ENCODE peak calls at places on chromosomes 4 and X, in nine cellular contexts. A, V, X, Z, O, S, M, B and K are unnamed samples.

GRCh38 chr4:17280266-17280665 is 231.6 kb downstream of the QDPR start:
- DNase-seq in S (no peak), V (no peak), X (no peak), Z (no peak), A (no peak), B (no peak), M (no peak), O (no peak), K (no peak)

GRCh38 chrX:45524805-45525204 is 324.1 kb upstream of the DIPK2B start:
- DNase-seq in A (no peak), O (no peak), X (no peak), M (no peak), B (no peak), S (peak), V (no peak), Z (no peak), K (no peak)

GRCh38 chr4:157898836-157899605 is 273.8 kb downstream of the GASK1B start:
- DNase-seq in A (no peak), V (peak), O (no peak), Z (peak), B (no peak), M (no peak), X (no peak), S (no peak), K (no peak)

GRCh38 chrX:136588060-136588459 is 56.0 kb downstream of the VGLL1 start:
- DNase-seq in Z (no peak), B (no peak), M (no peak), S (peak), X (no peak), V (no peak), O (no peak), A (no peak), K (no peak)

GRCh38 chr4:154416183-154416543 is 75.4 kb downstream of the DCHS2 start:
- DNase-seq in Z (no peak), M (no peak), S (peak), X (peak), O (peak), A (peak), V (no peak), B (no peak), K (peak)

GRCh38 chr4:169707958-169708643 is 49.6 kb downstream of the HPF1 start:
- DNase-seq in B (no peak), Z (peak), A (no peak), V (no peak), X (no peak), M (no peak), S (no peak), O (no peak), K (no peak)

GRCh38 chr4:158304694-158305093 is 94.4 kb downstream of the TMEM144 start:
- DNase-seq in S (no peak), X (no peak), B (no peak), M (no peak), A (no peak), Z (no peak), V (no peak), O (no peak), K (no peak)

GRCh38 chrX:149829751-149830191 is 48.0 kb downstream of the MAGEA9 start:
- DNase-seq in M (no peak), X (no peak), O (no peak), B (peak), V (no peak), A (no peak), Z (peak), S (peak), K (no peak)

GRCh38 chr4:3470244-3471097 is 7.4 kb downstream of the DOK7 start:
- DNase-seq in Z (no peak), S (peak), V (no peak), A (no peak), X (no peak), B (no peak), M (no peak), O (no peak), K (peak)

GRCh38 chr4:993111-994029 is at the start of gene SLC26A1:
- DNase-seq in V (no peak), S (no peak), Z (no peak), X (peak), B (no peak), A (no peak), O (no peak), M (peak), K (peak)

GRCh38 chrX:153905481-153906095 is 1.1 kb downstream of the AVPR2 start:
- DNase-seq in B (no peak), O (no peak), Z (no peak), M (no peak), V (no peak), A (no peak), X (no peak), S (no peak), K (no peak)

GRCh38 chr4:48968814-48969213 is 17.3 kb upstream of the CWH43 start:
- DNase-seq in X (no peak), Z (peak), S (peak), O (no peak), M (no peak), V (no peak), B (peak), A (no peak), K (no peak)

GRCh38 chr4:76198411-76199237 is 15.0 kb downstream of the SCARB2 start:
- DNase-seq in V (no peak), X (peak), M (no peak), S (peak), B (peak), A (peak), Z (peak), O (peak), K (peak)

GRCh38 chr4:2253160-2254084 is 8.5 kb downstream of the MXD4 start:
- DNase-seq in X (no peak), M (no peak), B (no peak), V (no peak), O (peak), Z (no peak), A (no peak), S (no peak), K (peak)

GRCh38 chr4:8160572-8160971 is 2.0 kb upstream of the ABLIM2 start:
- DNase-seq in X (no peak), A (no peak), S (no peak), M (no peak), V (no peak), O (no peak), B (no peak), Z (no peak), K (no peak)

GRCh38 chr4:58313444-58313843 is 1203.3 kb upstream of the IGFBP7 start:
- DNase-seq in S (no peak), B (no peak), M (no peak), A (no peak), X (no peak), O (no peak), V (no peak), Z (no peak), K (no peak)
- H3K4me3 ChIP-seq in S (no peak), B (no peak), M (no peak), A (no peak), X (no peak), O (no peak), V (no peak), Z (no peak), K (no peak)

GRCh38 chr4:142329304-142329703 is 516.8 kb downstream of the INPP4B start:
- DNase-seq in B (no peak), X (no peak), Z (no peak), M (no peak), O (no peak), A (no peak), V (no peak), S (no peak), K (no peak)
- TF ChIP-seq CTCF in B (no peak), X (no peak), Z (no peak), M (no peak), O (no peak), A (no peak), V (no peak), S (no peak), K (no peak)

DNA sequence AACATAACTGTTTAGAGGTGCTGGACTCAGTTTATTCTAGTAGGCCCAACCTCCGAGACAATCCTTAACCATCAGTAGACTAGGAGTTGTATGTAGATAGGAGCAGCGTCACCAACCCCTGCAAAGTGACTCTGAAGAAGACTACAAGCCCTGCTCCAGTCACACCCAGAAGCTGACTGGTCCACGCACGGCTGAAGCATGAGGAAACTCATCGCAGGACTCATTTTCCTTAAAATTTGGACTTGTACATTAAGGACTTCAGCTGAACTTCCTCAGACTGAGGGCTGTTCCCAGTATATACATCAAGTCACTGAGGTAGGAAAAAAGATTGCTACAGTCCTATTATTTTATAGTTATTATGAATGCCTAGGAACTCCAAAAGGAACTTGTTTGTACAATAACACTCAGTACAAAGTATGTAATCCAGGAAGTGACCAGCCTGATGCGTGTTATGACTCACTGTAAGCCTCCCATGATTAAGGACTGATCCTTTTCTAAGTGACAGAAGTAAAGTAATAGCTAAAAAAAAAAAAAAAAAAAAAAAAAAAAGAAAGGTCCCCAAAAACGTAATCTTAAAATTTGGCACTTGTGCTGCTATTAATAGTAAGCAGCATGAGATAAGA is 41.6 kb upstream of the UGT2B7 start:
- DNase-seq in X (peak), V (peak), O (no peak), B (peak), A (no peak), Z (peak), M (no peak), S (peak), K (no peak)
- H3K4me3 ChIP-seq in X (no peak), V (peak), O (no peak), B (no peak), A (no peak), Z (no peak), M (no peak), S (no peak), K (no peak)

GRCh38 chr4:94221930-94222329 is 14.3 kb downstream of the SMARCAD1 start:
- DNase-seq in A (no peak), X (no peak), V (no peak), M (no peak), Z (no peak), S (no peak), O (no peak), B (no peak), K (no peak)
- TF ChIP-seq CTCF in A (no peak), X (no peak), V (no peak), M (no peak), Z (no peak), S (no peak), O (no peak), B (no peak), K (no peak)

DNA sequence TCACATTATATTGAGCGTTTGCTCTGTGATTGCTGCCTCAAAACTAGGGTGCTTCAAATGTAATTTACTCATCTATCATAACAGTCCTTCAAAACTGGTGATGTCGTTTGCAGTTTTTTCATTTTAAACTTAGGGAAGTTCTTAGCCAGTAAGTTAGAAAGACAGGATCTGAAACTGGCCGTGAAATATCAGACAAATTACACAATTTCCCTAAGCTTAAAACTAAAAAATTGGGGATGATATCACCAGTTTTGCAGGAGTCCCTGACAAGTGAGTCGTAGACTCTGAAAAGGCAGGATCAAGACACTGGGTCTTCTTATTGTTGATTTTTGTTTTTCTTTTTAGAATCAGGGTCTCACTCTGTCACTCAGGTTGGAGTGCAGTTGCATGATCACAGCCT is 44.8 kb downstream of the MOB1B start:
- DNase-seq in Z (no peak), A (no peak), S (no peak), B (no peak), X (no peak), O (no peak), M (no peak), V (no peak), K (no peak)
- H3K4me3 ChIP-seq in Z (no peak), A (no peak), S (no peak), B (no peak), X (no peak), O (no peak), M (no peak), V (no peak), K (no peak)

DNA sequence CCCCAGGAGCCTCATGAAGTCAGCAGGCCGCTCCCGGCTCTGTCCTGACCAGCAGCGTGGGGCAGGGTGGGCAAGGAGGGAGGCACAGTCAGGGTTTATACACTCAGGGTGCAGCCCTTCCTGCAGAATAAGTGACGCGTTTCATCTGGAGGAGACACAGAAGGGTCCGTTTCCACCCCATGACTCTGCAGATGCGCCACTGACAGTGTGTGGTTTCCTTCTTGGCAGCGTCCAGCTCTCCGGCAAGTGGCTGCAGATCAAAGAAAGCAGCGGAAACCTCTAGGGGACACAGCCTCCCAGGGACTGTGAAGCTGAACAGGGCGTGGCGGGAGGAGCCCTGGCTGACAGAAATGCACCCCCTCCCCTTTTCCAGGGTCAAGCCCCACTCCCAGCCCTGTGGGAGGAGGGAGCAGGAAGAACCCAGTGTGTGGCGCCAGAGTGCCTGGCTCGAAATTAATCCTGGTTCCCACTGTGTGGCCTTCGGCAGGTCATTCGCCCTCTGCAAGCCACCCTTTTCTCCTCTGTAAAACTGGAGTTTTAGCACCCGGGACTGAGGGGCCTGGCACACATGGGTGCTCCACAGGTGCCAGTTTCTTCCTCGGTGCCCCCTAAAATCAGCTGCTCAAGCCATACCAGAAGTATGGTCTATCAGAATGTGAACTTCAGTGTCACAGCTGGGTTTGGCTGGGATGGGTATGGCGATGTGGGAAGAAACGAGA is 17.3 kb upstream of the TBC1D14 start:
- DNase-seq in M (peak), A (no peak), S (peak), X (peak), O (peak), Z (peak), V (no peak), B (peak), K (peak)
- TF ChIP-seq CTCF in M (peak), A (no peak), S (no peak), X (peak), O (no peak), Z (peak), V (no peak), B (peak), K (no peak)

GRCh38 chr4:87529187-87529586 is at the start of gene SPARCL1:
- DNase-seq in O (peak), V (no peak), A (peak), X (peak), M (no peak), S (no peak), B (no peak), Z (peak), K (no peak)
- H3K4me3 ChIP-seq in O (peak), V (no peak), A (peak), X (no peak), M (no peak), S (no peak), B (no peak), Z (no peak), K (no peak)

DNA sequence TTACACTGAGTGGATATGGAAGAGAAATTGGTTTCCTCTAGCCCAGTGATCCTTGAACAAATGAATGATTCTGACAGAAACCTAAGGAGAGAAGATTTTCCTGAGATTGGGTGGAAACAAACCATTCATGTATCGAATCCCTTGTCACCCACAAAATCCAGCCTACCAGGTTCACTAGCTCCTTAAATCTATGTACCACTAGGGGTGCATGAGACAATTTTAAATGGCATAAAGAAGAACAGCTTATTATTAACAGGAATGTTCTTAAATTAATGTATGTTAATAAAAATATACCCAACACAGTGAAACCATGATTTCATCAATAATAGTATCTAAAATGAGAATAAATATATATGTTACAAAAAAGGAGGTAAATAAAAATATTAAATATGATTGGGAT is 118.4 kb upstream of the LNX1 start:
- DNase-seq in V (no peak), Z (no peak), B (no peak), O (no peak), X (no peak), A (no peak), S (no peak), M (no peak), K (no peak)
- TF ChIP-seq CTCF in V (no peak), Z (peak), B (peak), O (no peak), X (no peak), A (no peak), S (no peak), M (no peak), K (no peak)

DNA sequence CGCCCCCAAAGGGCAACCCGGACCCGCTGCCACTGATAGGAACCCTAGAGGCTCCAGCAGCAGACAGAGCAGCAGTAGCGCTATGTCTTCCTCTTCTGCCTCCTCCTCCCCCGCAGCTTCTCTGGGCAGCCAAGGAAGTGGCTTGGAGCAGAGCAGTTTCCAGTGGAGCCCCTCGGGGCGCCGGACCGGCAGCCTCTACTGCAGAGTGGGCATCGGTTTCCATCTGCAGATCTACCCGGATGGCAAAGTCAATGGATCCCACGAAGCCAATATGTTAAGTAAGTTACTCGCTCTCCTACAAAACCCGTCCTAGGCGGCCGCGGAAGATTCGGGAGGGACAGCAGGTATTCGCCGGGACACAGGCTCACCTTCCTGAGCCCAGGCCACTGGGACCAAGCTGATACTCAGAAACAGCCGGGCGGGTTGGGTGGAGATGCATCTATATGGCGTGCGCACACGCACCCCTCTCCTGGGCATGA is 477 bp downstream of the FGF5 start:
- DNase-seq in X (peak), O (peak), B (peak), V (no peak), A (peak), Z (peak), M (no peak), S (peak), K (no peak)
- H3K4me3 ChIP-seq in X (peak), O (peak), B (peak), V (peak), A (peak), Z (peak), M (no peak), S (peak), K (no peak)

GRCh38 chrX:83759872-83760271 is 101.1 kb upstream of the CYLC1 start:
- DNase-seq in X (peak), S (peak), A (no peak), B (no peak), Z (peak), M (no peak), V (no peak), O (no peak), K (no peak)
- TF ChIP-seq CTCF in X (peak), S (peak), A (no peak), B (peak), Z (peak), M (peak), V (peak), O (no peak), K (no peak)